ENCODE peak calls at places on chromosome 14, in five cellular contexts. H is lower leg skin, K is cardiac fibroblast, V is NCI-H460, B is nephron progenitor cell. J is an unnamed sample.
A peak's percentile ranks its signal among the peaks of the same experiment; 100 is the strongest.

GRCh38 chr14:92885279-92886061 is 37.5 kb upstream of the CHGA start:
- DNase-seq in H (no peak), K (no peak), V (no peak), B (no peak), J (no peak)

GRCh38 chr14:56378474-56378873 is 201.1 kb upstream of the TMEM260 start:
- DNase-seq in H (no peak), K (peak; percentile 89), V (no peak), B (no peak), J (peak; percentile 60)

GRCh38 chr14:68444449-68445168 is 348.3 kb downstream of the ZFP36L1 start:
- DNase-seq in H (no peak), K (peak; percentile 55), V (no peak), B (no peak), J (no peak)

GRCh38 chr14:75689012-75689411 is 28.0 kb downstream of the TTLL5 start:
- DNase-seq in H (no peak), K (peak; percentile 72), V (no peak), B (no peak), J (peak; percentile 18)

GRCh38 chr14:91405241-91405721 is 12.3 kb downstream of the CCDC88C start:
- DNase-seq in H (no peak), K (no peak), V (no peak), B (no peak), J (no peak)

GRCh38 chr14:102297436-102298170 is 7.4 kb downstream of the MOK start:
- DNase-seq in H (no peak), K (no peak), V (no peak), B (no peak), J (no peak)

GRCh38 chr14:105859717-105860614 is 333.6 kb downstream of the TMEM121 start:
- DNase-seq in H (peak; percentile 52), K (no peak), V (no peak), B (no peak), J (no peak)

GRCh38 chr14:71250347-71250746 is 343.1 kb downstream of the PCNX1 start:
- DNase-seq in H (no peak), K (no peak), V (no peak), B (no peak), J (no peak)

GRCh38 chr14:90288646-90289355 is 32.4 kb downstream of the PSMC1 start:
- DNase-seq in H (peak; percentile 64), K (no peak), V (no peak), B (no peak), J (no peak)

GRCh38 chr14:24873551-24873950 is 176.4 kb downstream of the STXBP6 start:
- DNase-seq in H (no peak), K (no peak), V (no peak), B (no peak), J (no peak)

GRCh38 chr14:65658202-65658601 is 245.7 kb downstream of the FUT8 start:
- DNase-seq in H (no peak), K (peak; percentile 54), V (no peak), B (no peak), J (peak; percentile 2)

GRCh38 chr14:90058876-90059458 is 2.8 kb upstream of the KCNK13 start:
- DNase-seq in H (no peak), K (peak; percentile 90), V (no peak), B (no peak), J (no peak)

GRCh38 chr14:65131176-65131765 is 29.0 kb upstream of the MAX start:
- DNase-seq in H (no peak), K (peak; percentile 18), V (no peak), B (no peak), J (peak; percentile 90)

GRCh38 chr14:96177766-96178377 is 26.8 kb upstream of the BDKRB2 start:
- DNase-seq in H (no peak), K (no peak), V (no peak), B (no peak), J (no peak)

GRCh38 chr14:38505221-38506095 is 249.6 kb upstream of the CLEC14A start:
- DNase-seq in H (no peak), K (no peak), V (no peak), B (no peak), J (no peak)

GRCh38 chr14:88245321-88245720 is 77.7 kb downstream of the KCNK10 start:
- DNase-seq in H (no peak), K (no peak), V (no peak), B (peak; percentile 85), J (no peak)

GRCh38 chr14:89123851-89124250 is 293.2 kb downstream of the FOXN3 start:
- DNase-seq in H (no peak), K (no peak), V (no peak), B (no peak), J (no peak)

GRCh38 chr14:104979758-104980591 is 1.8 kb upstream of the AHNAK2 start:
- DNase-seq in H (no peak), K (peak; percentile 48), V (no peak), B (no peak), J (no peak)

GRCh38 chr14:61526405-61527312 is 168.7 kb upstream of the HIF1A start:
- DNase-seq in H (peak; percentile 81), K (no peak), V (no peak), B (no peak), J (no peak)

GRCh38 chr14:99568567-99569560 is 35.1 kb downstream of the CCDC85C start:
- DNase-seq in H (no peak), K (peak; percentile 33), V (no peak), B (no peak), J (no peak)

GRCh38 chr14:101001311-101002069 is 98.0 kb upstream of the RTL1 start:
- DNase-seq in H (no peak), K (peak; percentile 52), V (no peak), B (no peak), J (peak; percentile 55)